ENCODE peak calls at places on chromosomes 16 and 17, in nine cellular contexts. V is body of pancreas, K is esophagus squamous epithelium, C is H1, Z is heart left ventricle, R is K562, T is tibial nerve, S is transverse colon, D is IMR-90. X is an unnamed sample.

GRCh38 chr17:1511756-1512321 is 4.6 kb downstream of the INPP5K start:
- DNase-seq in V (no peak), K (no peak), C (no peak), Z (no peak), R (peak; percentile 16), T (no peak), S (peak; percentile 62), D (no peak), X (peak; percentile 54)

GRCh38 chr17:2794116-2794803 is 2.0 kb upstream of the RAP1GAP2 start:
- DNase-seq in V (no peak), K (no peak), C (no peak), Z (no peak), R (no peak), T (no peak), S (no peak), D (no peak), X (no peak)

GRCh38 chr17:68533887-68534700 is 21.9 kb downstream of the PRKAR1A start:
- DNase-seq in V (no peak), K (no peak), C (no peak), Z (no peak), R (no peak), T (no peak), S (no peak), D (peak; percentile 50), X (no peak)

GRCh38 chr17:57726213-57726612 is 18.9 kb downstream of the CCDC182 start:
- DNase-seq in V (no peak), K (no peak), C (no peak), Z (no peak), R (no peak), T (no peak), S (no peak), D (no peak), X (no peak)

GRCh38 chr17:41377546-41377945 is 4.6 kb downstream of the KRT34 start:
- DNase-seq in V (no peak), K (no peak), C (no peak), Z (no peak), R (no peak), T (no peak), S (no peak), D (peak; percentile 37), X (no peak)

GRCh38 chr17:76408037-76408849 is 23.8 kb downstream of the SPHK1 start:
- DNase-seq in V (peak; percentile 90), K (no peak), C (no peak), Z (no peak), R (peak; percentile 66), T (no peak), S (peak; percentile 77), D (peak; percentile 39), X (peak; percentile 68)

GRCh38 chr17:7250655-7251329 is 742 bp downstream of the CTDNEP1 start:
- DNase-seq in V (no peak), K (no peak), C (no peak), Z (no peak), R (no peak), T (no peak), S (peak; percentile 29), D (no peak), X (no peak)

GRCh38 chr17:2892305-2892971 is 96.2 kb downstream of the RAP1GAP2 start:
- DNase-seq in V (peak; percentile 81), K (no peak), C (no peak), Z (no peak), R (no peak), T (no peak), S (peak; percentile 34), D (peak; percentile 96), X (no peak)

GRCh38 chr17:1180434-1180742 is 607 bp upstream of the ABR start:
- DNase-seq in V (no peak), K (no peak), C (no peak), Z (no peak), R (no peak), T (no peak), S (no peak), D (no peak), X (no peak)

GRCh38 chr17:17051380-17051779 is 9.1 kb downstream of the MPRIP start:
- DNase-seq in V (no peak), K (no peak), C (no peak), Z (no peak), R (no peak), T (no peak), S (no peak), D (no peak), X (no peak)

GRCh38 chr17:45905812-45906211 is 11.5 kb downstream of the MAPT start:
- DNase-seq in V (no peak), K (no peak), C (no peak), Z (no peak), R (no peak), T (no peak), S (no peak), D (no peak), X (no peak)

GRCh38 chr17:50256826-50257573 is 17.3 kb upstream of the TMEM92 start:
- DNase-seq in V (no peak), K (no peak), C (no peak), Z (no peak), R (no peak), T (no peak), S (no peak), D (no peak), X (no peak)

GRCh38 chr16:8588703-8589292 is 1.5 kb downstream of the TMEM114 start:
- DNase-seq in V (no peak), K (no peak), C (peak; percentile 64), Z (no peak), R (no peak), T (no peak), S (no peak), D (no peak), X (no peak)

GRCh38 chr17:63697341-63698286 is 2.3 kb downstream of the LIMD2 start:
- DNase-seq in V (peak; percentile 75), K (no peak), C (no peak), Z (peak; percentile 82), R (peak; percentile 65), T (no peak), S (peak; percentile 83), D (no peak), X (no peak)

GRCh38 chr17:82750241-82750905 is 1.5 kb upstream of the TBCD start:
- DNase-seq in V (no peak), K (no peak), C (no peak), Z (no peak), R (no peak), T (no peak), S (no peak), D (no peak), X (peak; percentile 23)

GRCh38 chr16:22314661-22315626 is 17.7 kb downstream of the POLR3E start:
- DNase-seq in V (no peak), K (no peak), C (no peak), Z (no peak), R (no peak), T (no peak), S (no peak), D (no peak), X (peak; percentile 12)

GRCh38 chr16:86768999-86769398 is 190.7 kb downstream of the FOXL1 start:
- DNase-seq in V (peak; percentile 39), K (no peak), C (no peak), Z (no peak), R (no peak), T (no peak), S (no peak), D (peak; percentile 27), X (no peak)

GRCh38 chr16:70396209-70396904 is 42.5 kb downstream of the ST3GAL2 start:
- DNase-seq in V (no peak), K (no peak), C (no peak), Z (no peak), R (peak; percentile 89), T (no peak), S (no peak), D (peak; percentile 42), X (peak; percentile 59)

GRCh38 chr16:23682181-23682580 is 3.5 kb downstream of the PLK1 start:
- DNase-seq in V (no peak), K (no peak), C (no peak), Z (no peak), R (no peak), T (no peak), S (no peak), D (peak; percentile 40), X (no peak)

GRCh38 chr17:81388091-81388611 is 7.1 kb upstream of the BAHCC1 start:
- DNase-seq in V (no peak), K (no peak), C (no peak), Z (no peak), R (no peak), T (no peak), S (no peak), D (no peak), X (no peak)
- H3K4me3 ChIP-seq in V (no peak overlapping the region), K (no peak overlapping the region), C (peak overlapping the region; percentile 44), Z (peak overlapping the region; percentile 64), R (no peak overlapping the region), T (peak overlapping the region; percentile 61), S (no peak overlapping the region), D (no peak overlapping the region), X (no peak overlapping the region)

GRCh38 chr16:69315486-69316311 is 4.5 kb downstream of the VPS4A start:
- DNase-seq in V (peak; percentile 44), K (no peak), C (no peak), Z (no peak), R (no peak), T (no peak), S (no peak), D (no peak), X (no peak)
- H3K27ac ChIP-seq in V (peak overlapping the region; percentile 91), K (no peak overlapping the region), C (no peak overlapping the region), Z (no peak overlapping the region), R (no peak overlapping the region), T (no peak overlapping the region), S (no peak overlapping the region), D (no peak overlapping the region), X (no peak overlapping the region)

GRCh38 chr17:32142038-32142856 is at the start of gene RHOT1:
- DNase-seq in V (peak; percentile 83), K (no peak), C (no peak), Z (peak; percentile 87), R (peak; percentile 83), T (peak; percentile 48), S (peak; percentile 76), D (peak; percentile 90), X (peak; percentile 72)
- TF ChIP-seq POLR2A in V (peak; percentile 53), K (no peak), C (no peak), Z (peak; percentile 29), R (peak; percentile 52), T (no peak), S (no peak), D (no peak), X (no peak)

DNA sequence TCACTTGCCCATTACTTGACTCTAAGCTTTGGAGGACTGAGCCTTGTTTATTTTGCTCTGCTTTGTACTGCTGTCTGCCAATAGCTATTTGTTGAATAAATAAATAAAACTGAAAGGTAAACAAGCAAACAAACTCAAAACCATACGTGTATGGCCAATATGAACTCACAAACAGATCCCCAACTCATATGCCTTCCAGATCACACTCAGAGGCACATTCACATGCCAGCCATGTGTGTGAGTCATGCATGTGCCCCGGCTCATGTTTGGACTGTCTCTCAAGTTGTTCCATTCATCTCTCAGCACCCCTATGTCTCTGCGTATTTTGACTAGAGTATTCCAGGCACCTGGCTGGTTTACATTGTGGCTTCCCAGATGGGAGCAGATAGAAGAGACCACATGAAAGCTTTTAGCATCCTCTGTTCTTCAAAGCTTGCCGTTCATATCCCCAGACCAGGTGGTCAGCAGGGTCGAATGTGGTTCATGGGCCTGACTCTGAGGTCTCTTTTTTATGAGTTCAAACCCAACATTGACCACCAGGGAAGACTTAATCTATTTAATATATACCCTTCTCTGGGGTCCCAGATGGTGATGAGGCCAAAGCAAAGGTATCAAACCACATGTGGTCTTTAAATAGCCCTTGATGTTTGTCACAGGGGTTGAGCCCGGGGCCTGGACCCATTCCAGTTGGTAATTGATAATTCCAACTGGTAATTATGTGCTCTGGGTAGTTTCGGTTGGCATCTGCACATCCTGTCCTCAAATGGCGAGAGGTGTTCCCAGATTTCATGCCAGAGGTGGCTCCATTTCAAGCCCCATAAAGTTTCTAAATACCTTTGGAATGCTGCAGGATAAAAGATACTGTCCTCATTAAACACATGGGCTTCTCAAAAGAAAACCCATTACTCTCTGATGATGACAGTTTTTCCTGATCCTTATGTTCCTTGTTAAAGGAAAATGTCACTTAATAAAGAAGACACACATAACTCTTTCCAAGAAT is 287.3 kb upstream of the MAF start:
- DNase-seq in V (no peak), K (no peak), C (no peak), Z (no peak), R (no peak), T (no peak), S (no peak), D (no peak), X (no peak)
- H3K4me3 ChIP-seq in V (no peak overlapping the region), K (no peak overlapping the region), C (no peak overlapping the region), Z (no peak overlapping the region), R (no peak overlapping the region), T (no peak overlapping the region), S (no peak overlapping the region), D (no peak overlapping the region), X (no peak overlapping the region)

X was measured in testis.